ENCODE peak calls at places on chromosome 18, in nine cellular contexts. B is dorsolateral prefrontal cortex, L is tibial artery, G is ovary, O is uterus, N is psoas muscle, K is PC-3, Y is esophagus squamous epithelium, I is stomach. U is an unnamed sample.

GRCh38 chr18:53909668-53910067 is 314.8 kb downstream of the MBD2 start:
- DNase-seq in O (no peak), Y (no peak), G (no peak), K (peak), L (no peak), B (no peak), I (no peak), N (no peak), U (peak)

GRCh38 chr18:4200399-4200798 is 254.7 kb downstream of the DLGAP1 start:
- DNase-seq in N (no peak), I (no peak), O (no peak), G (no peak), K (no peak), B (no peak), Y (no peak), L (no peak), U (no peak)

GRCh38 chr18:51153659-51154371 is 43.7 kb downstream of the MEX3C start:
- DNase-seq in Y (no peak), N (peak), K (no peak), L (no peak), O (no peak), B (no peak), G (no peak), I (no peak), U (no peak)

GRCh38 chr18:59085797-59086196 is 53.9 kb upstream of the SEC11C start:
- DNase-seq in K (no peak), Y (no peak), L (no peak), I (no peak), O (no peak), B (no peak), N (no peak), G (no peak), U (no peak)

GRCh38 chr18:79624356-79624961 is 55.1 kb upstream of the CTDP1 start:
- DNase-seq in K (no peak), G (no peak), B (no peak), Y (no peak), N (peak), L (no peak), I (no peak), O (no peak), U (no peak)

GRCh38 chr18:3248670-3249359 is 1.2 kb downstream of the MYL12A start:
- DNase-seq in B (no peak), L (no peak), Y (no peak), K (peak), I (no peak), N (no peak), O (no peak), G (no peak), U (no peak)

GRCh38 chr18:47996091-47996541 is 65.7 kb upstream of the SMAD2 start:
- DNase-seq in L (no peak), B (no peak), I (no peak), N (no peak), O (no peak), K (no peak), Y (no peak), G (no peak), U (no peak)

GRCh38 chr18:13381331-13381730 is 162.8 kb downstream of the LDLRAD4 start:
- DNase-seq in O (no peak), I (no peak), G (no peak), K (no peak), L (no peak), B (no peak), N (no peak), Y (no peak), U (no peak)

GRCh38 chr18:316391-316790 is 48.5 kb upstream of the THOC1 start:
- DNase-seq in K (no peak), Y (no peak), B (no peak), L (no peak), G (no peak), O (no peak), N (no peak), I (no peak), U (no peak)
- H3K27ac ChIP-seq in K (no peak), Y (no peak), B (no peak), L (no peak), G (no peak), O (no peak), N (no peak), I (no peak), U (no peak)

GRCh38 chr18:67695684-67696083 is 179.2 kb upstream of the DSEL start:
- DNase-seq in B (no peak), K (no peak), O (no peak), G (no peak), Y (no peak), L (no peak), N (no peak), I (no peak), U (no peak)
- H3K27ac ChIP-seq in B (no peak), K (no peak), O (no peak), G (no peak), Y (no peak), L (no peak), N (no peak), I (no peak), U (no peak)

DNA sequence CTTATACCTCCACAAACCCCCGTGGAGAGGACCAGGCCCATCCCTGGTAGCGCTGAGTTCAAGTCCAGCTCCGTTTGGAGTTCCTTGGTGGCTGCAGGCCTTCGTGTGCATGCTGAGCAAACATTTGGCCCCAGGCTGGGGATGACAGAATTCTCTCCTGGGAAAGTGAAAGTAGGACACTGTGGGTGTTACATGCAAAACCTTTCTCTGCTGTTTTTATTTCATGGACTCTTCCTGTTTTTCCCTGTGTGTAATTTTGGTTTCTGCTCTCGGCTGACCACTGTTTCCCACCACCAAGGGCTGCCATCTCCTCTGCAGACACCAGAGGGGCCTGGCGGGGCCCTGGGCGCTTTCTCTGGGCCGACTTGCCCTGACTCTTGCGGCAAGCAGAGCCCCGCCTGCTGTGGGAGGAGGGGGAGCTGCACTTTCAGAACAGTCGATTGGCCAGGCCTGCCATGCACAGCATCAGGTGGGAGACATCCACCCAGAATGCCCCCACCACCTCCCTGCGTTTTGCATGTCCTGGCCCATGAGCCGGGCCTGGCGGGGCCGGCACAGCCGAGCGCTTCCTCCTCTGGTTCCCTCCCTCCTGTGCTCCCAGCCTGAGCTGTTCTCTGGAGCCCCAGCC is 102.4 kb downstream of the CABLES1 start:
- DNase-seq in K (no peak), B (peak), I (peak), L (peak), G (peak), Y (no peak), N (peak), O (peak), U (no peak)
- H3K27ac ChIP-seq in K (no peak), B (peak), I (peak), L (peak), G (peak), Y (peak), N (peak), O (peak), U (no peak)

DNA sequence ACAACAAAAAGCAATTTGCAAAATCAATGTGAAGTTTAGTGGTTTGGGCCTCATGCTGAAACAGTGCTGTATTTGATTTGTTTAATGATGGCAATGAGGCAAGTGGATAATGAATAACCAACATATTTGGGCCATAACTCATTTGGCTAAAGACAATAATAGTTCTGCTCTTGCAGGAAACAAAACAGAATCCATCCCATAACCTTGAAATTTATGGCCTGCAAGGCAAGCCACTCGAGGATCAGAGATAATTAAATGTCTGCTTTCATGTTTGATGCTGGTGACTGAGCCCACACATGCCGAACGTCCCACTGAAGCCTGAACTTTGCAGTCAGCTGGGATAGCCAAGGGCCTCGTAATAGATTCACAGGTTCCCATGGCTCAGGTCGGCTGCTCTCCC is 56.5 kb downstream of the TPGS2 start:
- DNase-seq in G (no peak), O (no peak), B (no peak), I (no peak), L (no peak), K (no peak), N (no peak), Y (no peak), U (no peak)
- H3K27ac ChIP-seq in G (no peak), O (no peak), B (no peak), I (no peak), L (no peak), K (no peak), N (no peak), Y (no peak), U (no peak)

GRCh38 chr18:8814206-8814605 is 108.8 kb downstream of the MTCL1 start:
- DNase-seq in G (no peak), K (no peak), Y (no peak), I (no peak), B (no peak), N (no peak), L (no peak), O (no peak), U (no peak)
- H3K27ac ChIP-seq in G (no peak), K (no peak), Y (no peak), I (no peak), B (no peak), N (no peak), L (no peak), O (no peak), U (no peak)

GRCh38 chr18:32360682-32361345 is 109.9 kb downstream of the GAREM1 start:
- DNase-seq in I (no peak), B (no peak), N (no peak), K (no peak), Y (no peak), G (no peak), O (no peak), L (no peak), U (no peak)

GRCh38 chr18:32358529-32358928 is 112.2 kb downstream of the GAREM1 start:
- DNase-seq in K (no peak), L (no peak), O (no peak), N (no peak), Y (no peak), G (no peak), B (no peak), I (no peak), U (no peak)

GRCh38 chr18:32355896-32356295 is 114.8 kb downstream of the GAREM1 start:
- DNase-seq in K (no peak), B (no peak), O (no peak), L (no peak), N (no peak), I (no peak), G (no peak), Y (no peak), U (no peak)

GRCh38 chr18:32362484-32362883 is 108.2 kb downstream of the GAREM1 start:
- DNase-seq in I (no peak), B (no peak), K (peak), Y (no peak), G (no peak), O (no peak), N (no peak), L (no peak), U (no peak)

DNA sequence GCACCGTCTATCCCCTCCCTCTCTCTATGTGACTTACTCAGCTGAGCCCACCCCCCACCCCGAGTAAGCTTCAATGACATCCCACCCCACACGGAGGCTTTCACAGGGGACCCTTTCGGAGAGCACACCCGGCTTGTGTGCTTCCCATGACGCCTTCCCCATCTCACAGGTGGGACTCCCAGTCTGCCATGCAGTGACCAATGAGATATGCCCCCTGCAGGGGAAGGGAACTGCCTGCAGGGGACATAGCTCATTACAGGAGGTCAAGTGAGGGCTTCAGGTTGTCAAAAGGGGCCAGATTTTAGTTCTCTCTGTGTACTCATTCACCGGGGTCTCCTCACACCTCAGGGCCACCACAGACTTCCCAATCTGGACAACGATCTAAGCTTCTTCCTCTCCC is 112.6 kb downstream of the GAREM1 start:
- DNase-seq in L (no peak), B (no peak), K (no peak), G (no peak), O (no peak), Y (no peak), I (no peak), N (no peak), U (no peak)
- H3K27ac ChIP-seq in L (no peak), B (no peak), K (no peak), G (no peak), O (no peak), Y (no peak), I (no peak), N (no peak), U (no peak)

GRCh38 chr18:62987859-62988258 is 272.5 kb downstream of the PHLPP1 start:
- DNase-seq in I (no peak), G (no peak), Y (no peak), N (no peak), K (no peak), L (no peak), B (no peak), O (no peak), U (no peak)

GRCh38 chr18:62986490-62986889 is 271.1 kb downstream of the PHLPP1 start:
- DNase-seq in L (no peak), K (no peak), O (no peak), Y (no peak), N (no peak), B (no peak), G (no peak), I (no peak), U (no peak)

GRCh38 chr18:62989195-62989594 is 273.9 kb downstream of the PHLPP1 start:
- DNase-seq in O (no peak), I (no peak), G (no peak), K (no peak), L (no peak), N (no peak), Y (no peak), B (no peak), U (no peak)

GRCh38 chr18:62988467-62988866 is 273.1 kb downstream of the PHLPP1 start:
- DNase-seq in N (no peak), I (no peak), K (no peak), B (no peak), L (no peak), O (no peak), Y (no peak), G (no peak), U (no peak)

DNA sequence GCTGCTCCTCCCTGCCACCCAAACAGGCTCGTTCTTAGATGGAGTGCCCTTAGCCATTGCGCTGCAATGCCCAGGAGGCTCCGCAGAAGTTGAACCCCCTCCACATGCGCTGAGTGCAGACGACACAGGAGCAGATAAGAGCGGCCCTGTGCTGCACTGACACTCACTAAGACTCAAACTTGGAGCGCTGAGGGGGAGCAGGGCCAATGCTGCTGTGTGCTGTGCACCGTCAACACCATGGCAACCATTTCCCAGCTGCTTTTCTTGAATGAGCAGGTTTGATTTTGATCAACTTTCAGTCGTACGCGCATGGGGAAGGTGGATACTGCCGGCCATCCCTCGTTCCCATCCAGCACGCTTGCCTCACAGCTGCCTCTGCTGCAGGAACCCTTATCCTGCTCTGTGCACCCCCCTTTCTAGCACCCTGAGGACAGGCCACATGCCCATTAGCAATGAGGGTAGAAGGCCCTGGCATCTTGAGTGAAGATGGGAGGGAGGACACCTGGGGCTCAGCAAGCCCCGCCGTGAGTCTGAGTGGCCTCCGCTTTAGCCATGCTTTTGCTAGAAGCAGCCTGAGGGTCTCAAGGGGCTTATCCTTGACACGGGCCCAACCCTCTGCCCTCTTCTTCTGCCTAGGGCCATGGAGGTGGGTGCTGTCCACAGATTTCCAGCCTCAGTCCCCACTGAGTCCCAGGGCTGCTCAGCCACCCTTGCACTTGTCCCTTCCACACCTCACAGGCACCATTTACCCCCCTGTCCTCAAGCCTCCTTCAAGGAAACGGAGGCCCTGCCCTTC is 271.9 kb downstream of the PHLPP1 start:
- DNase-seq in N (no peak), Y (no peak), L (no peak), I (no peak), B (no peak), K (no peak), G (no peak), O (no peak), U (no peak)
- H3K27ac ChIP-seq in N (no peak), Y (no peak), L (no peak), I (no peak), B (peak), K (no peak), G (no peak), O (no peak), U (no peak)

GRCh38 chr18:75350440-75350839 is 77.1 kb downstream of the SMIM21 start:
- DNase-seq in G (no peak), B (no peak), N (no peak), K (no peak), Y (no peak), O (no peak), I (no peak), L (no peak), U (no peak)
- H3K27ac ChIP-seq in G (no peak), B (no peak), N (no peak), K (no peak), Y (no peak), O (no peak), I (no peak), L (no peak), U (no peak)